ENCODE peak calls at places on chromosome 4, in four cellular contexts. One of them, this sample, is unnamed.

GRCh38 chr4:99803702-99804101 is 12.9 kb upstream of the DAPP1 start:
- DNase-seq in A549: no peak
- DNase-seq in HepG2: no peak
- DNase-seq in K562: no peak
- DNase-seq in this sample: no peak

GRCh38 chr4:1167244-1167949 is 5.0 kb downstream of the SPON2 start:
- DNase-seq in A549: peak; percentile 35
- DNase-seq in HepG2: peak; percentile 24
- DNase-seq in K562: peak; percentile 82
- DNase-seq in this sample: peak; percentile 90

GRCh38 chr4:128347175-128347868 is 59.7 kb upstream of the PGRMC2 start:
- DNase-seq in A549: peak; percentile 60
- DNase-seq in HepG2: no peak
- DNase-seq in K562: peak; percentile 51
- DNase-seq in this sample: no peak

GRCh38 chr4:145071560-145071959 is 26.4 kb downstream of the ANAPC10 start:
- DNase-seq in K562: no peak
- DNase-seq in HepG2: no peak
- DNase-seq in A549: no peak
- DNase-seq in this sample: no peak

GRCh38 chr4:108590776-108591175 is 29.6 kb upstream of the RPL34 start:
- DNase-seq in HepG2: no peak
- DNase-seq in A549: no peak
- DNase-seq in K562: no peak
- DNase-seq in this sample: no peak

GRCh38 chr4:55033296-55033695 is 92.1 kb downstream of the KDR start:
- DNase-seq in K562: no peak
- DNase-seq in HepG2: no peak
- DNase-seq in A549: no peak
- DNase-seq in this sample: no peak

GRCh38 chr4:154399259-154399974 is 92.2 kb downstream of the DCHS2 start:
- DNase-seq in K562: peak; percentile 31
- DNase-seq in A549: peak; percentile 51
- DNase-seq in HepG2: peak; percentile 10
- DNase-seq in this sample: no peak

GRCh38 chr4:101953949-101954348 is 163.4 kb downstream of the BANK1 start:
- DNase-seq in HepG2: peak; percentile 16
- DNase-seq in A549: peak; percentile 83
- DNase-seq in K562: no peak
- DNase-seq in this sample: peak; percentile 11

GRCh38 chr4:53233396-53233795 is 132.5 kb downstream of the SCFD2 start:
- DNase-seq in HepG2: no peak
- DNase-seq in A549: no peak
- DNase-seq in K562: no peak
- DNase-seq in this sample: no peak

GRCh38 chr4:136634121-136634520 is 898.2 kb downstream of the PCDH18 start:
- DNase-seq in A549: no peak
- DNase-seq in K562: no peak
- DNase-seq in HepG2: no peak
- DNase-seq in this sample: no peak

GRCh38 chr4:136637071-136637777 is 895.1 kb downstream of the PCDH18 start:
- DNase-seq in HepG2: peak; percentile 28
- DNase-seq in K562: peak; percentile 3
- DNase-seq in A549: peak; percentile 11
- DNase-seq in this sample: peak; percentile 76

DNA sequence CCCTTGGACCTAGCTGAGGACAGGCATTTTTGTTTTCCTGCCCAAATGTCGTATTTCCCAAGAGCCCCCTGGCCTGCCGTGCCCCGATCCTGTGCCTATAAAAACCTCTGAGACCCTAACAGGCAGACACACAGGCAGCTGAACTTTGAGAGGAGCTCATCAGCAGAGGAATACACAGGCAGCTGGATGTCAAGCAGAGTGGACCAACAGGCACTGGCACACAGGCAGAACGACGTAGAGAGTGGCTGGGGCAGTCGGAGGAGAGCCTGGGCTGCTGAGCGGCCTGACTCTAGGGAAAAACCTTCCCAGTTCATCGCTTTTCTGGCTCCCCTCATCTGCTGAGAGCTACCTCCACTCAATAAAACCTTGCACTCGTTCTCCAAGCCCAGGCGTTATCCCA is 896.1 kb downstream of the PCDH18 start:
- DNase-seq in A549: no peak
- DNase-seq in K562: no peak
- DNase-seq in HepG2: no peak
- DNase-seq in this sample: no peak
- TF ChIP-seq NR3C1 in A549: no peak
- TF ChIP-seq NR3C1 in K562: no peak
- TF ChIP-seq NR3C1 in HepG2: no peak
- TF ChIP-seq NR3C1 in this sample: no peak

DNA sequence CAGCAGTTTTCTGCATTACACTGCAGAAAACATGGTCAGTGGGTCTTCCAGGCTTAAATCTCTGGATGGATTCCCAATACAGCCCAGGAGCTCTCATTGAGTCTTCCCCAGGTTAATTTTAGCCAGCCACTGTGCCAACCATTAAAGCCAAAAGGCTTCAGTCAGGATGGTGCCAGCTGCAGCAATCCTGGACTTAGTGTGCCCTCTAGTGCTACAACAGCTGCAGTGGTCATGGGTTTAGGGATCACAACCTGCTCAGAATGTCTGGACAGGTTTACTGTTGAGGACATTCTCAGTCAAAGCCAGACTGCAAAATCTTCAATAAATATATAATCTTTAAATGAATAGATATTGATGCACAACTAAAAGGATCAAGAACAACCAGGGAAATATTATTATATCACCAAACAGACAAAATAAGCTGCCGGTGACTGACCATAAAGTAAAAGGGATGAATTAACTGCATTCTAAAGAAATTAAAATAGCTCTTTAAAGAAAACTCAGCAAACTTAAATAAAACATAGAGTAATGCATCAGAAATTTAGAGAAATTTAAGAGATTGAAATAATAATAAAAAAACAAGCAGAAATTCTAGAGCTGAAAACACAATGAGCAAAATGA is 639.9 kb downstream of the SPOCK3 start:
- DNase-seq in HepG2: peak; percentile 29
- DNase-seq in A549: peak; percentile 42
- DNase-seq in K562: peak; percentile 1
- DNase-seq in this sample: peak; percentile 70
- TF ChIP-seq NR3C1 in HepG2: no peak
- TF ChIP-seq NR3C1 in A549: no peak
- TF ChIP-seq NR3C1 in K562: no peak
- TF ChIP-seq NR3C1 in this sample: no peak

DNA sequence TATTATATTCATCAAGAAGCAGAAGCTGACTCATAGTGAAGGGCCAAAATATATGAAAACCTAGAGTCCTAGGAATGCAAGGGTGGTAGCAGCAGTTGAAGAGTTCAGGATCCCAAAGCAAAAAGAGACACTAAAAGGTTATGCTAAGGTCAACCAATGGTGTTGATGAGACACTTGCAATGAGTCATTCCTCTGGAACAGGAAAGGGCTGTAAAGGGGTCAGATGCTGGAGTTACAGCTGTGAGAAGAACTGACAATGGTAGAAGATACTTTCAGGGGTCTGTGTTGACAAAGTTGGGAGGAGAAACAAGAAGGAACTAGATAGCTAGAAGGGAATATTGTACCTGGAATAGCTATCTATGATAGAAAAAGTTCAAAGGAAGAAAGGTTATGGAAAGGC is 47.5 kb downstream of the ZGRF1 start:
- DNase-seq in K562: peak; percentile 58
- DNase-seq in A549: peak; percentile 19
- DNase-seq in HepG2: peak; percentile 3
- DNase-seq in this sample: no peak
- TF ChIP-seq NR3C1 in K562: no peak
- TF ChIP-seq NR3C1 in A549: no peak
- TF ChIP-seq NR3C1 in HepG2: no peak
- TF ChIP-seq NR3C1 in this sample: no peak

GRCh38 chr4:159131564-159131963 is 28.7 kb downstream of the RAPGEF2 start:
- DNase-seq in HepG2: no peak
- DNase-seq in A549: no peak
- DNase-seq in K562: no peak
- DNase-seq in this sample: no peak
- TF ChIP-seq NR3C1 in HepG2: no peak
- TF ChIP-seq NR3C1 in A549: no peak
- TF ChIP-seq NR3C1 in K562: no peak
- TF ChIP-seq NR3C1 in this sample: no peak

GRCh38 chr4:47852121-47852520 is 14.3 kb upstream of the CORIN start:
- DNase-seq in K562: no peak
- DNase-seq in A549: no peak
- DNase-seq in HepG2: no peak
- DNase-seq in this sample: no peak
- TF ChIP-seq NR3C1 in K562: no peak
- TF ChIP-seq NR3C1 in A549: no peak
- TF ChIP-seq NR3C1 in HepG2: no peak
- TF ChIP-seq NR3C1 in this sample: no peak

GRCh38 chr4:152118108-152118507 is 357.3 kb upstream of the GATB start:
- DNase-seq in K562: no peak
- DNase-seq in A549: no peak
- DNase-seq in HepG2: no peak
- DNase-seq in this sample: no peak
- TF ChIP-seq NR3C1 in K562: no peak
- TF ChIP-seq NR3C1 in A549: no peak
- TF ChIP-seq NR3C1 in HepG2: no peak
- TF ChIP-seq NR3C1 in this sample: no peak

DNA sequence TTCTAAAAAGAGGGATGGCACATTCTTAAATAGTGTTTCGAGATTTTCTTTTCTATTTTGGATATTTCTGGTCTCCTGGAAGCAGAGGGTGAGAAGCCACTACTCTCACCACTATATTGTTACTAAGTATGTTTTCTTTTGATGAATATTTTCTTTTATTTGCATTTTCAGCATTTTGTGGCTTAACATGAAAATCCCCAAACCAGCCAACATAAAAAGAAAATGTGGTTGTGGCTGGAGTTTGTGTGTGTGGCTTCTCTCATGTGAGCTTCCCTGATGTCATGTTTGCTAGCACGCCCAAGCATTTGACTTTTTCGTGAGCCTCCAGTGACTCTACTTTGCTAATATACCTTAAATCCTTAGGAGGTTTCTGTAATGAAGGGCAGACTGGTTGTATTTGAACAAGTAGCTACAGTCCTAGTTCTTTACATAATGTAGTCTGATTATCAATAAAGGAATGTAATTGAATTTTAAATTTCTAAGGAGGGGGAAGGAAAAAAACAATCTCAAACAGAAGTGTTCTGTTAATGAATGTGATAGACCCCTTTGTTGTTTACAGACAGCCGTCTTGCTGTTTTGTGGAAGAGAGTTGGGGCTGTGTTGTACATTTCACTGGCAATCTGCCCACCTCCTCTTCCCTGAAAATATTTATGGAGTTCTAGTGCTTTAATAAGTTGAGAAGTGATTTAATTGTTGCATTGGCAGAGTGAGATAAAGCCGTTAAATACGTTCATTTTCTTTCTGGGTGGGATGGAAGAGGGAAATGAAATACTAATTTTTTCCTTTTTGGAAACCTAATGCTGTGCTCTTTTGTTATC is 114.6 kb downstream of the ARHGAP10 start:
- DNase-seq in A549: no peak
- DNase-seq in HepG2: no peak
- DNase-seq in K562: no peak
- DNase-seq in this sample: no peak
- TF ChIP-seq NR3C1 in A549: no peak
- TF ChIP-seq NR3C1 in HepG2: no peak
- TF ChIP-seq NR3C1 in K562: no peak
- TF ChIP-seq NR3C1 in this sample: no peak

GRCh38 chr4:151537726-151538125 is 128.8 kb downstream of the FHIP1A start:
- DNase-seq in K562: no peak
- DNase-seq in HepG2: no peak
- DNase-seq in A549: no peak
- DNase-seq in this sample: no peak

GRCh38 chr4:151538963-151539362 is 130.0 kb downstream of the FHIP1A start:
- DNase-seq in K562: no peak
- DNase-seq in A549: no peak
- DNase-seq in HepG2: no peak
- DNase-seq in this sample: no peak

GRCh38 chr4:151540728-151541437 is 131.9 kb downstream of the FHIP1A start:
- DNase-seq in HepG2: no peak
- DNase-seq in A549: peak; percentile 86
- DNase-seq in K562: no peak
- DNase-seq in this sample: no peak

GRCh38 chr4:151541438-151542071 is 132.6 kb downstream of the FHIP1A start:
- DNase-seq in HepG2: no peak
- DNase-seq in K562: no peak
- DNase-seq in A549: peak; percentile 11
- DNase-seq in this sample: no peak
- TF ChIP-seq NR3C1 in HepG2: no peak
- TF ChIP-seq NR3C1 in K562: no peak
- TF ChIP-seq NR3C1 in A549: no peak
- TF ChIP-seq NR3C1 in this sample: no peak

GRCh38 chr4:124650614-124651013 is 61.9 kb downstream of the ANKRD50 start:
- DNase-seq in A549: no peak
- DNase-seq in HepG2: no peak
- DNase-seq in K562: no peak
- DNase-seq in this sample: peak; percentile 20
- TF ChIP-seq NR3C1 in A549: no peak
- TF ChIP-seq NR3C1 in HepG2: no peak
- TF ChIP-seq NR3C1 in K562: no peak
- TF ChIP-seq NR3C1 in this sample: no peak

GRCh38 chr4:25861951-25862410 is 807 bp downstream of the SEL1L3 start:
- DNase-seq in HepG2: no peak
- DNase-seq in K562: no peak
- DNase-seq in A549: peak; percentile 32
- DNase-seq in this sample: peak; percentile 50
- TF ChIP-seq NR3C1 in HepG2: no peak
- TF ChIP-seq NR3C1 in K562: no peak
- TF ChIP-seq NR3C1 in A549: no peak
- TF ChIP-seq NR3C1 in this sample: no peak